ENCODE peak calls at places on chromosome 2, in four cellular contexts. V is gastrocnemius medialis, N is stomach, U is left lung. S is an unnamed sample.

GRCh38 chr2:212554233-212554632 is 15.6 kb upstream of the ERBB4 start:
- DNase-seq in V (no peak), N (no peak), U (no peak), S (no peak)

GRCh38 chr2:80496770-80497169 is 192.2 kb upstream of the LRRTM1 start:
- DNase-seq in V (no peak), N (no peak), U (no peak), S (no peak)

GRCh38 chr2:15588329-15588919 is 3.2 kb upstream of the DDX1 start:
- DNase-seq in V (peak; percentile 28), N (peak; percentile 61), U (no peak), S (peak; percentile 55)

GRCh38 chr2:205361272-205361671 is 321.0 kb upstream of the NRP2 start:
- DNase-seq in V (no peak), N (no peak), U (no peak), S (no peak)

GRCh38 chr2:79580175-79580574 is 67.3 kb downstream of the CTNNA2 start:
- DNase-seq in V (no peak), N (no peak), U (peak; percentile 44), S (no peak)

GRCh38 chr2:60766283-60766682 is 10.2 kb downstream of the PAPOLG start:
- DNase-seq in V (no peak), N (no peak), U (no peak), S (no peak)

GRCh38 chr2:163210430-163210918 is 371.9 kb upstream of the KCNH7 start:
- DNase-seq in V (no peak), N (no peak), U (no peak), S (no peak)

GRCh38 chr2:210617732-210618330 is 61.4 kb downstream of the CPS1 start:
- DNase-seq in V (no peak), N (no peak), U (no peak), S (peak; percentile 24)

GRCh38 chr2:22991844-22992243 is 393.1 kb upstream of the KLHL29 start:
- DNase-seq in V (no peak), N (no peak), U (no peak), S (no peak)

GRCh38 chr2:142897807-142898206 is 20.3 kb downstream of the KYNU start:
- DNase-seq in V (no peak), N (no peak), U (no peak), S (no peak)

GRCh38 chr2:176997074-176997791 is 215.4 kb upstream of the HNRNPA3 start:
- DNase-seq in V (no peak), N (peak; percentile 26), U (no peak), S (no peak)

GRCh38 chr2:121561617-121562268 is 31.1 kb downstream of the RNU4ATAC start:
- DNase-seq in V (no peak), N (no peak), U (no peak), S (no peak)

GRCh38 chr2:68333009-68333408 is 13.3 kb upstream of the CNRIP1 start:
- DNase-seq in V (no peak), N (no peak), U (no peak), S (no peak)

GRCh38 chr2:122098301-122098700 is 342.9 kb downstream of the TSN start:
- DNase-seq in V (no peak), N (no peak), U (no peak), S (no peak)

DNA sequence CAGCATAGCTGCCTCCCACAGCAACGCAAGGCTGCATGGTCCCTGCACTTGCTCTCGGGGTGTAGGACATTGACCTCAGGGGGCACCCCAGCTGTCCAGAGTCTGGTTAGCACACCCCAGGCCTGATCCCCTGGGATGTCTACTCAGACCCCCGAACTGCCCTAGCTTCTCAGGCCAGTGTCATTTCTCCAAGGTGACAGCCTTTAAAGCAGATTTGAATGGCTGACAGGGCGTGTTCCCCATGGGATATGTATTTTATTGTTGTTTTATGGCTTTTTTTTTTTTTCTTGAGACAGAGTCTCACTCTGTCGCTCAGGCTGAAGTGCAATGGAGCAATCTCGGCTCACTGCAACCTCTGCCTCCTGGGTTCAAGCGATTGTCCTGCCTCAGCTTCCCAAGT is 40.8 kb upstream of the PTMA start:
- DNase-seq in V (no peak), N (no peak), U (no peak), S (no peak)
- H3K27ac ChIP-seq in V (peak overlapping the region; percentile 99), N (peak overlapping the region; percentile 100), U (peak overlapping the region; percentile 98), S (peak overlapping the region; percentile 98)

GRCh38 chr2:98087447-98088065 is 589 bp downstream of the VWA3B start:
- DNase-seq in V (no peak), N (no peak), U (no peak), S (no peak)
- H3K27ac ChIP-seq in V (no peak overlapping the region), N (peak overlapping the region; percentile 77), U (no peak overlapping the region), S (peak overlapping the region; percentile 51)

GRCh38 chr2:28068098-28068497 is 177.6 kb downstream of the BABAM2 start:
- DNase-seq in V (no peak), N (no peak), U (no peak), S (no peak)

GRCh38 chr2:28071221-28071620 is 180.7 kb downstream of the BABAM2 start:
- DNase-seq in V (no peak), N (no peak), U (no peak), S (no peak)

GRCh38 chr2:28063492-28063962 is 173.0 kb downstream of the BABAM2 start:
- DNase-seq in V (no peak), N (no peak), U (no peak), S (no peak)

GRCh38 chr2:28062867-28063266 is 172.3 kb downstream of the BABAM2 start:
- DNase-seq in V (no peak), N (no peak), U (no peak), S (no peak)

GRCh38 chr2:28067602-28068001 is 177.1 kb downstream of the BABAM2 start:
- DNase-seq in V (no peak), N (no peak), U (no peak), S (no peak)
- H3K27ac ChIP-seq in V (no peak overlapping the region), N (no peak overlapping the region), U (no peak overlapping the region), S (no peak overlapping the region)

GRCh38 chr2:218813771-218814460 is 17.7 kb downstream of the PRKAG3 start:
- DNase-seq in V (no peak), N (peak; percentile 38), U (no peak), S (no peak)
- H3K27ac ChIP-seq in V (peak overlapping the region; percentile 95), N (no peak overlapping the region), U (no peak overlapping the region), S (no peak overlapping the region)

GRCh38 chr2:34534341-34534740 is 935.2 kb upstream of the FAM98A start:
- DNase-seq in V (no peak), N (no peak), U (no peak), S (no peak)

GRCh38 chr2:34529965-34530364 is 930.9 kb upstream of the FAM98A start:
- DNase-seq in V (no peak), N (no peak), U (no peak), S (no peak)

GRCh38 chr2:34533585-34534225 is 934.6 kb upstream of the FAM98A start:
- DNase-seq in V (no peak), N (no peak), U (no peak), S (no peak)
- H3K27ac ChIP-seq in V (no peak overlapping the region), N (no peak overlapping the region), U (no peak overlapping the region), S (no peak overlapping the region)

DNA sequence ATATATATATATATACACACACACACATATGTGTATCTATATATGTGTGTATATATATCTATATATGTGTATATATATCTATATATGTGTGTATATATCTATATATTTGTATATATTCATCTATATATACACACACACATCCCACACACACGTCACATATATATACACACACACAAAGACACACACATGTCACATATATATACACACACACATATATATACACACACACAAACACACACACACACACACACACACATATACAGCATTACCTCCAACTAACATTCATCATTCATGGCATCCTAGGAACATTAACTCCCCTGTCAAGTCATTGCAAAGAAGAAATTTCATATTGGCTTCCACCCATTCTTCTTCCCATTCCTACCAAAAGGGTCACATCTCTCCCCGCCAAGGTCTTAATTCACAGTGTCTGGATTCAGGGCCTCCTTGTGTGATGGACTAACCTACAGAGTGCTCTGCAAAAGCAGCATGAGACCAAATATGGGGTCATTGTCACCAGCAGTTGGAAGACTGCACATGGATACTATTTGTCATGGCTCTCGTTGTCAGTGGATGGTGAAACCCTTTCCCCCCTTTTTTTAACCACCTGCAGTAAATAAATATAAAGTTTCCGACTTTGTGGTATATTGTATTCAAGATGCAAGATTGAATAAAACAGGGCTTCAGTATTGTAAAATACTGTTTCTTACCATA is 67.0 kb downstream of the IRS1 start:
- DNase-seq in V (no peak), N (no peak), U (no peak), S (no peak)
- H3K27ac ChIP-seq in V (no peak overlapping the region), N (no peak overlapping the region), U (no peak overlapping the region), S (no peak overlapping the region)

DNA sequence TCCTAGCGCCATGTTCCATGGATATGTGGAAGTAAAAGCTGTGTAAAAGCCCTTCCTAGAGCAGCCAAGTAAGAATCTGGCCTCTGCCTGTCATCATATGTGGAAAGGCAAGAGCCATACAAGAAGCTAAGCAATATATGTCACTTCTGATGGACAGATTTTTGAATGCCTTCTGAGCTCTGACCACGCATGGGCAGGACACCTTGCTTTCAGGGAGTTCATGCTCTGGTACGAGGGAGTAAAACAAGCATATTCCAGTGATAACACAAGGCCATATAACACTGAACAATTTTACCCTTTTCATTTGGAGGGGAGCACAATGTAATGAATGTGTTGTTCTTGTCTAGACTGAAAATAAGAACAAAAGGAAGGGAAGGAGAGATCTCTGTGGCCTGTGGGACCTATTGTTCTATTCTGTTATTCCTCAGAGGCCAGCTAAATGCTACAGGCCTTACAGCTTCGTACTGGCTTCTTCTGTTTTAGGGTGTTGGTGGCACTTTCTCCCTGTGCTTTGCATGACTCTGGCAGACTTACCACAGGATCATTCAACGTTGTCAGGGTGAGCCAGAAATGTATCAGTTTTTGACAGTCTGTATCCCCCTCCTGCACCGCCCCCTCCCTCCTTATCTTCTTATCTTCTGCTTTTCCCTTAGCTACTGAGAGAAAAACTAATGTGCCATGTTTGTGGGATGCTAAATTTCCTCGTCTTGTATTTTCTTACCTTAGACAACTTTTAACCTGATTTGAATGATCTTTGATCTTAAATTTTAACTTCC is 99.5 kb downstream of the MAP4K4 start:
- DNase-seq in V (no peak), N (no peak), U (no peak), S (no peak)
- H3K27ac ChIP-seq in V (no peak overlapping the region), N (no peak overlapping the region), U (no peak overlapping the region), S (no peak overlapping the region)

GRCh38 chr2:2590796-2591541 is 259.9 kb upstream of the MYT1L start:
- DNase-seq in V (no peak), N (peak; percentile 8), U (no peak), S (no peak)
- H3K27ac ChIP-seq in V (no peak overlapping the region), N (no peak overlapping the region), U (no peak overlapping the region), S (no peak overlapping the region)

DNA sequence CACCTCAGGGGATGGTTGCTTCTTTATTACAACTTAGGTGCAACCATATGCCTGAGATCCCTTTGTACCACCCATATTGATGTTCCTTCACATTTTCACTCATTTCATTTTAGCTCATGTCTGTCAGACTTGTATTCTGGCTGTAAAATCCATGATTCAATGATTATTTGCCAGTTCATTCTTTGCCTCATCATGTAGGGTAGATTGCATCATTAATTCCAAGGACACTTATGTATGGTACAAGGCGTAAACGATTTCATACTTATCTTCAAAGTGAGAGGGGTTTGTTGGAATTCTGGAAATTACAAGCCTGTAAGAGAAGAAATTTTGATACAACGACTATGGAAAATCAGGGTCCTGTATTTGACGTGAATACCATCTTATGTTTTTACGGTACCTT is 685.0 kb upstream of the FANCL start:
- DNase-seq in V (no peak), N (no peak), U (no peak), S (no peak)
- H3K27ac ChIP-seq in V (no peak overlapping the region), N (no peak overlapping the region), U (no peak overlapping the region), S (no peak overlapping the region)

S was measured in tibial nerve.